ENCODE peak calls at places on chromosomes 5 and 9, in ten cellular contexts. I is NCI-H748 treated with DMSO at 0.1 percent for 48 hours; K is aorta; A is OCI-M1; R is IMR-90; L is activated CD4-positive, alpha-beta T cell treated with anti-CD3 and anti-CD28 coated beads for 48 hours; W is MV-4-11; O is iPS-NIHi11; X is T-helper 9 cell; U is stimulated activated CD8-positive, alpha-beta memory T cell treated with anti-CD3 and anti-CD28 coated beads, Interleukin-4, amount 100 ng/mL, for 48 hours. N is an unnamed sample.
A peak's percentile ranks its signal among the peaks of the same experiment; 100 is the strongest.

GRCh38 chr9:6681957-6682501 is 36.5 kb upstream of the GLDC start:
- DNase-seq in I (peak; percentile 50), K (no peak), A (no peak), R (no peak), L (peak; percentile 22), W (no peak), O (no peak), X (no peak), U (peak; percentile 36), N (no peak)

GRCh38 chr5:180790020-180790419 is 12.6 kb downstream of the MGAT1 start:
- DNase-seq in I (no peak), K (no peak), A (peak; percentile 11), R (no peak), L (peak; percentile 36), W (no peak), O (peak; percentile 50), X (no peak), U (no peak), N (no peak)

GRCh38 chr9:136847065-136847826 is 2.0 kb upstream of the PHPT1 start:
- DNase-seq in I (no peak), K (peak; percentile 80), A (peak; percentile 88), R (peak; percentile 39), L (peak; percentile 45), W (peak; percentile 35), O (peak; percentile 72), X (no peak), U (peak; percentile 53), N (peak; percentile 68)

GRCh38 chr9:13860019-13860418 is 453.9 kb downstream of the NFIB start:
- DNase-seq in I (no peak), K (no peak), A (peak; percentile 67), R (no peak), L (no peak), W (no peak), O (no peak), X (no peak), U (no peak), N (no peak)

GRCh38 chr5:56161446-56161838 is 71.7 kb downstream of the ANKRD55 start:
- DNase-seq in I (no peak), K (no peak), A (peak; percentile 82), R (no peak), L (no peak), W (no peak), O (no peak), X (no peak), U (no peak), N (no peak)

GRCh38 chr9:68505681-68506409 is 34.8 kb downstream of the TMEM252 start:
- DNase-seq in I (no peak), K (no peak), A (peak; percentile 96), R (no peak), L (no peak), W (peak; percentile 89), O (no peak), X (no peak), U (no peak), N (no peak)

GRCh38 chr9:89122944-89123343 is 55.7 kb downstream of the SHC3 start:
- DNase-seq in I (no peak), K (no peak), A (no peak), R (peak; percentile 68), L (no peak), W (peak; percentile 76), O (no peak), X (no peak), U (no peak), N (no peak)

GRCh38 chr9:131476777-131477345 is 25.9 kb upstream of the POMT1 start:
- DNase-seq in I (no peak), K (no peak), A (no peak), R (no peak), L (no peak), W (no peak), O (no peak), X (no peak), U (no peak), N (no peak)

GRCh38 chr9:135554718-135555117 is 6.8 kb upstream of the PAEP start:
- DNase-seq in I (no peak), K (no peak), A (no peak), R (no peak), L (no peak), W (no peak), O (no peak), X (no peak), U (no peak), N (no peak)

GRCh38 chr5:80620206-80620605 is 34.2 kb upstream of the MSH3 start:
- DNase-seq in I (no peak), K (peak; percentile 64), A (no peak), R (peak; percentile 59), L (no peak), W (peak; percentile 94), O (no peak), X (no peak), U (no peak), N (no peak)

GRCh38 chr5:2160811-2161210 is 278.1 kb upstream of the IRX4 start:
- DNase-seq in I (no peak), K (no peak), A (no peak), R (no peak), L (no peak), W (no peak), O (no peak), X (no peak), U (no peak), N (no peak)

GRCh38 chr9:131739192-131739961 is 499 bp downstream of the RAPGEF1 start:
- DNase-seq in I (no peak), K (peak; percentile 63), A (peak; percentile 63), R (no peak), L (peak; percentile 63), W (no peak), O (peak; percentile 81), X (peak; percentile 33), U (peak; percentile 59), N (peak; percentile 72)

GRCh38 chr5:150203832-150204587 is 14.1 kb downstream of the SLC6A7 start:
- DNase-seq in I (no peak), K (no peak), A (no peak), R (no peak), L (no peak), W (no peak), O (no peak), X (no peak), U (no peak), N (no peak)

GRCh38 chr5:32044904-32045303 is 129.2 kb downstream of the GOLPH3 start:
- DNase-seq in I (no peak), K (no peak), A (no peak), R (peak; percentile 42), L (no peak), W (no peak), O (no peak), X (no peak), U (no peak), N (no peak)

GRCh38 chr9:96626912-96627311 is 7.3 kb upstream of the CDC14B start:
- DNase-seq in I (no peak), K (no peak), A (no peak), R (no peak), L (no peak), W (no peak), O (no peak), X (no peak), U (no peak), N (no peak)

GRCh38 chr5:147101654-147102053 is 133.2 kb upstream of the STK32A start:
- DNase-seq in I (no peak), K (no peak), A (no peak), R (no peak), L (no peak), W (no peak), O (no peak), X (no peak), U (no peak), N (no peak)

GRCh38 chr5:139639619-139640431 is 8.3 kb upstream of the CXXC5 start:
- DNase-seq in I (no peak), K (peak; percentile 35), A (no peak), R (peak; percentile 53), L (peak; percentile 15), W (peak; percentile 52), O (no peak), X (no peak), U (peak; percentile 23), N (no peak)

GRCh38 chr5:110054240-110054639 is 364.5 kb downstream of the MAN2A1 start:
- DNase-seq in I (peak; percentile 1), K (peak; percentile 59), A (peak; percentile 92), R (peak; percentile 21), L (peak; percentile 79), W (peak; percentile 85), O (peak; percentile 29), X (peak; percentile 47), U (peak; percentile 57), N (no peak)

GRCh38 chr5:14226992-14227391 is 83.8 kb downstream of the TRIO start:
- DNase-seq in I (no peak), K (no peak), A (no peak), R (no peak), L (no peak), W (no peak), O (no peak), X (no peak), U (no peak), N (no peak)

GRCh38 chr5:58455066-58455465 is 4.8 kb downstream of the PLK2 start:
- DNase-seq in I (no peak), K (no peak), A (no peak), R (peak; percentile 55), L (no peak), W (no peak), O (no peak), X (no peak), U (no peak), N (no peak)

GRCh38 chr9:125902865-125903512 is 155.8 kb downstream of the PBX3 start:
- DNase-seq in I (no peak), K (no peak), A (no peak), R (no peak), L (no peak), W (no peak), O (no peak), X (no peak), U (no peak), N (no peak)

GRCh38 chr9:130451509-130452388 is 7.0 kb downstream of the ASS1 start:
- DNase-seq in I (peak; percentile 68), K (peak; percentile 94), A (peak; percentile 72), R (peak; percentile 95), L (peak; percentile 52), W (no peak), O (peak; percentile 84), X (no peak), U (peak; percentile 50), N (no peak)